ENCODE peak calls at places on chromosomes 5 and 9, in ten cellular contexts. P is stomach; I is epithelial cell of esophagus; J is bronchial epithelial cell; N is Caki2; G is T47D; D is activated CD4-positive, alpha-beta T cell treated with anti-CD3 and anti-CD28 coated beads, Interleukin-2, amount 50 U/mL, for 1 hour; A is sciatic nerve; K is tibial nerve; O is heart left ventricle. L is an unnamed sample.

GRCh38 chr5:68240196-68240595 is 24.6 kb downstream of the PIK3R1 start:
- DNase-seq in O (no peak), D (no peak), J (no peak), P (no peak), A (no peak), K (no peak), G (peak; percentile 39), N (peak; percentile 63), I (no peak), L (no peak)

GRCh38 chr9:88567870-88568269 is 32.9 kb downstream of the NXNL2 start:
- DNase-seq in K (no peak), O (no peak), G (no peak), D (no peak), J (no peak), I (no peak), A (no peak), P (no peak), N (no peak), L (no peak)

GRCh38 chr9:129697956-129698757 is 32.7 kb downstream of the PRRX2 start:
- DNase-seq in N (no peak), I (peak; percentile 7), D (no peak), A (peak; percentile 72), G (no peak), K (peak; percentile 50), P (no peak), J (no peak), O (no peak), L (peak; percentile 11)

GRCh38 chr9:16721972-16722371 is 148.5 kb downstream of the BNC2 start:
- DNase-seq in A (no peak), I (no peak), N (no peak), K (peak; percentile 82), D (no peak), J (no peak), O (no peak), P (no peak), G (no peak), L (peak; percentile 38)

GRCh38 chr5:161847896-161848510 is at the start of gene GABRA1:
- DNase-seq in J (no peak), D (no peak), A (no peak), I (peak; percentile 0), N (no peak), O (no peak), K (no peak), G (no peak), P (no peak), L (no peak)

GRCh38 chr9:89711866-89712265 is 107.1 kb downstream of the GADD45G start:
- DNase-seq in P (no peak), K (no peak), J (no peak), O (no peak), N (no peak), G (no peak), A (no peak), D (no peak), I (no peak), L (no peak)

GRCh38 chr9:108022246-108022935 is 532.8 kb upstream of the KLF4 start:
- DNase-seq in P (no peak), I (peak; percentile 39), J (peak; percentile 42), K (no peak), O (no peak), D (no peak), A (no peak), G (no peak), N (no peak), L (no peak)

GRCh38 chr5:65103674-65104035 is 334.9 kb downstream of the CWC27 start:
- DNase-seq in G (no peak), N (no peak), A (no peak), J (no peak), I (no peak), K (peak; percentile 33), O (no peak), D (no peak), P (no peak), L (no peak)

GRCh38 chr9:125521462-125522327 is 185.3 kb downstream of the MAPKAP1 start:
- DNase-seq in I (peak; percentile 94), G (no peak), K (no peak), O (no peak), P (no peak), J (peak; percentile 98), A (no peak), D (no peak), N (peak; percentile 63), L (no peak)

GRCh38 chr5:8848997-8849585 is 696.8 kb downstream of the SEMA5A start:
- DNase-seq in P (no peak), N (peak; percentile 57), O (no peak), K (no peak), D (no peak), G (no peak), A (no peak), J (peak; percentile 84), I (peak; percentile 81), L (no peak)

GRCh38 chr9:1939926-1940368 is 75.2 kb upstream of the SMARCA2 start:
- DNase-seq in G (peak; percentile 48), K (no peak), N (peak; percentile 1), I (peak; percentile 55), A (no peak), P (peak; percentile 27), J (peak; percentile 36), D (peak; percentile 23), O (no peak), L (peak; percentile 22)

GRCh38 chr5:10761842-10762165 is 770 bp upstream of the DAP start:
- DNase-seq in P (no peak), A (no peak), J (no peak), I (no peak), O (no peak), N (no peak), G (no peak), D (no peak), K (peak; percentile 14), L (no peak)

GRCh38 chr5:96896806-96897205 is 20.5 kb downstream of the ERAP2 start:
- DNase-seq in D (no peak), I (no peak), A (no peak), G (no peak), P (no peak), O (no peak), J (no peak), N (no peak), K (no peak), L (peak; percentile 15)

GRCh38 chr5:146947181-146947941 is 68.8 kb upstream of the PPP2R2B start:
- DNase-seq in P (no peak), N (peak; percentile 26), O (no peak), A (no peak), K (no peak), G (peak; percentile 23), I (peak; percentile 45), D (no peak), J (peak; percentile 30), L (no peak)

GRCh38 chr5:154860123-154860522 is 1.7 kb downstream of the CNOT8 start:
- DNase-seq in N (peak; percentile 50), O (no peak), D (peak; percentile 1), I (peak; percentile 69), G (no peak), K (no peak), A (no peak), J (peak; percentile 75), P (no peak), L (peak; percentile 39)

GRCh38 chr5:87389635-87390034 is 23.1 kb downstream of the CCNH start:
- DNase-seq in G (no peak), O (no peak), D (no peak), I (no peak), K (no peak), J (no peak), P (no peak), N (no peak), A (no peak), L (no peak)

GRCh38 chr5:79285833-79286232 is 49.9 kb downstream of the JMY start:
- DNase-seq in O (no peak), I (no peak), D (no peak), J (no peak), G (no peak), P (no peak), A (no peak), N (no peak), K (no peak), L (no peak)

GRCh38 chr5:90020575-90021535 is 388.7 kb downstream of the CETN3 start:
- DNase-seq in A (no peak), K (no peak), G (peak; percentile 22), J (peak; percentile 99), P (no peak), I (peak; percentile 86), D (no peak), O (no peak), N (peak; percentile 73), L (no peak)

GRCh38 chr9:136565075-136565721 is 19.4 kb upstream of the NOTCH1 start:
- DNase-seq in I (no peak), P (no peak), O (peak; percentile 85), D (no peak), J (no peak), A (no peak), N (no peak), G (no peak), K (no peak), L (no peak)

GRCh38 chr9:105054488-105054887 is 126.5 kb upstream of the ABCA1 start:
- DNase-seq in A (no peak), G (no peak), P (no peak), I (peak; percentile 79), O (no peak), D (no peak), J (peak; percentile 85), N (peak; percentile 43), K (no peak), L (no peak)

L was measured in transverse colon.